ENCODE peak calls at places on chromosomes 6 and 20, in six cellular contexts. One of them, this sample, is unnamed.

GRCh38 chr20:2692036-2692885 is at the start of gene EBF4:
- DNase-seq in uterus: peak; percentile 72
- DNase-seq in tibial nerve: no peak
- DNase-seq in lower leg skin: no peak
- DNase-seq in A549: peak; percentile 69
- DNase-seq in ovary: peak; percentile 86
- DNase-seq in this sample: peak; percentile 63

GRCh38 chr6:153790048-153790447 is 249.0 kb upstream of the OPRM1 start:
- DNase-seq in tibial nerve: no peak
- DNase-seq in A549: peak; percentile 2
- DNase-seq in uterus: no peak
- DNase-seq in ovary: no peak
- DNase-seq in lower leg skin: peak; percentile 20
- DNase-seq in this sample: no peak

GRCh38 chr6:73942581-73942980 is 246.6 kb downstream of the CD109 start:
- DNase-seq in tibial nerve: no peak
- DNase-seq in lower leg skin: no peak
- DNase-seq in A549: no peak
- DNase-seq in uterus: no peak
- DNase-seq in ovary: no peak
- DNase-seq in this sample: no peak

GRCh38 chr6:169452117-169452868 is 198.6 kb upstream of the THBS2 start:
- DNase-seq in tibial nerve: peak; percentile 73
- DNase-seq in ovary: peak; percentile 92
- DNase-seq in A549: no peak
- DNase-seq in lower leg skin: peak; percentile 87
- DNase-seq in uterus: peak; percentile 92
- DNase-seq in this sample: no peak

GRCh38 chr6:11098009-11098408 is 4.4 kb downstream of the SMIM13 start:
- DNase-seq in A549: no peak
- DNase-seq in lower leg skin: no peak
- DNase-seq in uterus: no peak
- DNase-seq in ovary: no peak
- DNase-seq in tibial nerve: no peak
- DNase-seq in this sample: no peak

GRCh38 chr6:143806282-143807102 is 36.6 kb upstream of the LTV1 start:
- DNase-seq in A549: no peak
- DNase-seq in uterus: no peak
- DNase-seq in tibial nerve: no peak
- DNase-seq in ovary: no peak
- DNase-seq in lower leg skin: no peak
- DNase-seq in this sample: no peak

GRCh38 chr6:16564430-16564829 is 196.8 kb downstream of the ATXN1 start:
- DNase-seq in tibial nerve: no peak
- DNase-seq in A549: no peak
- DNase-seq in lower leg skin: no peak
- DNase-seq in ovary: no peak
- DNase-seq in uterus: no peak
- DNase-seq in this sample: no peak

GRCh38 chr6:113842165-113842564 is 15.0 kb upstream of the MARCKS start:
- DNase-seq in A549: no peak
- DNase-seq in ovary: no peak
- DNase-seq in tibial nerve: no peak
- DNase-seq in uterus: no peak
- DNase-seq in lower leg skin: no peak
- DNase-seq in this sample: no peak

GRCh38 chr20:10802201-10802600 is 128.4 kb upstream of the JAG1 start:
- DNase-seq in tibial nerve: no peak
- DNase-seq in uterus: no peak
- DNase-seq in lower leg skin: no peak
- DNase-seq in ovary: no peak
- DNase-seq in A549: no peak
- DNase-seq in this sample: no peak

GRCh38 chr6:5457036-5457435 is 195.7 kb downstream of the FARS2 start:
- DNase-seq in A549: no peak
- DNase-seq in tibial nerve: no peak
- DNase-seq in ovary: no peak
- DNase-seq in uterus: no peak
- DNase-seq in lower leg skin: no peak
- DNase-seq in this sample: no peak

GRCh38 chr20:53034899-53035298 is 62.7 kb downstream of the TSHZ2 start:
- DNase-seq in lower leg skin: no peak
- DNase-seq in uterus: no peak
- DNase-seq in A549: no peak
- DNase-seq in ovary: no peak
- DNase-seq in tibial nerve: no peak
- DNase-seq in this sample: no peak

GRCh38 chr6:74366634-74367033 is 670.6 kb downstream of the CD109 start:
- DNase-seq in tibial nerve: no peak
- DNase-seq in uterus: no peak
- DNase-seq in lower leg skin: no peak
- DNase-seq in A549: no peak
- DNase-seq in ovary: no peak
- DNase-seq in this sample: no peak

GRCh38 chr6:106444777-106445507 is 84.4 kb downstream of the CRYBG1 start:
- DNase-seq in ovary: no peak
- DNase-seq in uterus: no peak
- DNase-seq in A549: peak; percentile 63
- DNase-seq in tibial nerve: no peak
- DNase-seq in lower leg skin: peak; percentile 22
- DNase-seq in this sample: peak; percentile 31

GRCh38 chr6:2230659-2231277 is 14.6 kb downstream of the GMDS start:
- DNase-seq in ovary: no peak
- DNase-seq in uterus: no peak
- DNase-seq in lower leg skin: no peak
- DNase-seq in A549: no peak
- DNase-seq in tibial nerve: no peak
- DNase-seq in this sample: no peak

GRCh38 chr6:150528648-150529285 is 70.9 kb upstream of the PLEKHG1 start:
- DNase-seq in lower leg skin: peak; percentile 24
- DNase-seq in uterus: peak; percentile 72
- DNase-seq in A549: no peak
- DNase-seq in ovary: peak; percentile 63
- DNase-seq in tibial nerve: peak; percentile 14
- DNase-seq in this sample: no peak
- TF ChIP-seq POLR2A in lower leg skin: no peak
- TF ChIP-seq POLR2A in uterus: no peak
- TF ChIP-seq POLR2A in A549: no peak
- TF ChIP-seq POLR2A in ovary: no peak
- TF ChIP-seq POLR2A in tibial nerve: no peak
- TF ChIP-seq POLR2A in this sample: no peak

GRCh38 chr6:138403801-138404665 is at the start of gene HEBP2:
- DNase-seq in A549: peak; percentile 72
- DNase-seq in lower leg skin: peak; percentile 94
- DNase-seq in uterus: peak; percentile 92
- DNase-seq in tibial nerve: peak; percentile 88
- DNase-seq in ovary: peak; percentile 91
- DNase-seq in this sample: peak; percentile 93
- TF ChIP-seq POLR2A in A549: peak; percentile 25
- TF ChIP-seq POLR2A in lower leg skin: peak; percentile 14
- TF ChIP-seq POLR2A in uterus: peak; percentile 87
- TF ChIP-seq POLR2A in tibial nerve: peak; percentile 74
- TF ChIP-seq POLR2A in ovary: peak; percentile 52
- TF ChIP-seq POLR2A in this sample: no peak

GRCh38 chr20:63689046-63690000 is 7.1 kb upstream of the TNFRSF6B start:
- DNase-seq in uterus: no peak
- DNase-seq in tibial nerve: no peak
- DNase-seq in A549: no peak
- DNase-seq in ovary: peak; percentile 44
- DNase-seq in lower leg skin: no peak
- DNase-seq in this sample: no peak
- TF ChIP-seq POLR2A in uterus: no peak
- TF ChIP-seq POLR2A in tibial nerve: no peak
- TF ChIP-seq POLR2A in A549: peak; percentile 14
- TF ChIP-seq POLR2A in ovary: no peak
- TF ChIP-seq POLR2A in lower leg skin: no peak
- TF ChIP-seq POLR2A in this sample: no peak

GRCh38 chr6:32190054-32190945 is at the start of gene PBX2:
- DNase-seq in tibial nerve: peak; percentile 92
- DNase-seq in ovary: peak; percentile 90
- DNase-seq in A549: peak; percentile 53
- DNase-seq in uterus: peak; percentile 91
- DNase-seq in lower leg skin: peak; percentile 94
- DNase-seq in this sample: peak; percentile 86
- TF ChIP-seq POLR2A in tibial nerve: peak; percentile 67
- TF ChIP-seq POLR2A in ovary: peak; percentile 87
- TF ChIP-seq POLR2A in A549: peak; percentile 26
- TF ChIP-seq POLR2A in uterus: peak; percentile 96
- TF ChIP-seq POLR2A in lower leg skin: peak; percentile 69
- TF ChIP-seq POLR2A in this sample: peak; percentile 75

GRCh38 chr20:34824861-34825529 is 456 bp downstream of the NCOA6 start:
- DNase-seq in ovary: peak; percentile 73
- DNase-seq in tibial nerve: peak; percentile 15
- DNase-seq in A549: peak; percentile 40
- DNase-seq in lower leg skin: peak; percentile 20
- DNase-seq in uterus: peak; percentile 52
- DNase-seq in this sample: peak; percentile 65

GRCh38 chr20:34825530-34826362 is at the start of gene NCOA6:
- DNase-seq in uterus: peak; percentile 88
- DNase-seq in lower leg skin: peak; percentile 82
- DNase-seq in A549: peak; percentile 65
- DNase-seq in tibial nerve: peak; percentile 85
- DNase-seq in ovary: peak; percentile 89
- DNase-seq in this sample: peak; percentile 69

GRCh38 chr20:34820805-34821578 is 4.5 kb downstream of the NCOA6 start:
- DNase-seq in A549: no peak
- DNase-seq in tibial nerve: no peak
- DNase-seq in ovary: no peak
- DNase-seq in uterus: no peak
- DNase-seq in lower leg skin: no peak
- DNase-seq in this sample: no peak

GRCh38 chr20:34829191-34829590 is 3.7 kb upstream of the NCOA6 start:
- DNase-seq in tibial nerve: no peak
- DNase-seq in ovary: no peak
- DNase-seq in lower leg skin: no peak
- DNase-seq in A549: no peak
- DNase-seq in uterus: no peak
- DNase-seq in this sample: no peak

GRCh38 chr20:34824026-34824860 is 1.2 kb downstream of the NCOA6 start:
- DNase-seq in tibial nerve: peak; percentile 19
- DNase-seq in A549: peak; percentile 84
- DNase-seq in ovary: no peak
- DNase-seq in lower leg skin: peak; percentile 60
- DNase-seq in uterus: peak; percentile 28
- DNase-seq in this sample: peak; percentile 56
- TF ChIP-seq POLR2A in tibial nerve: no peak
- TF ChIP-seq POLR2A in A549: peak; percentile 34
- TF ChIP-seq POLR2A in ovary: no peak
- TF ChIP-seq POLR2A in lower leg skin: no peak
- TF ChIP-seq POLR2A in uterus: no peak
- TF ChIP-seq POLR2A in this sample: no peak

GRCh38 chr6:70667256-70667710 is 400 bp upstream of the SMAP1 start:
- DNase-seq in tibial nerve: no peak
- DNase-seq in ovary: no peak
- DNase-seq in uterus: no peak
- DNase-seq in A549: no peak
- DNase-seq in lower leg skin: no peak
- DNase-seq in this sample: no peak

GRCh38 chr6:70669133-70669532 is 1.4 kb downstream of the SMAP1 start:
- DNase-seq in uterus: no peak
- DNase-seq in A549: no peak
- DNase-seq in ovary: no peak
- DNase-seq in tibial nerve: no peak
- DNase-seq in lower leg skin: no peak
- DNase-seq in this sample: no peak

GRCh38 chr6:70666726-70667125 is 957 bp upstream of the SMAP1 start:
- DNase-seq in lower leg skin: no peak
- DNase-seq in A549: no peak
- DNase-seq in ovary: no peak
- DNase-seq in tibial nerve: no peak
- DNase-seq in uterus: no peak
- DNase-seq in this sample: no peak

GRCh38 chr6:70668499-70668812 is 773 bp downstream of the SMAP1 start:
- DNase-seq in lower leg skin: no peak
- DNase-seq in tibial nerve: no peak
- DNase-seq in ovary: no peak
- DNase-seq in A549: peak; percentile 49
- DNase-seq in uterus: no peak
- DNase-seq in this sample: no peak

DNA sequence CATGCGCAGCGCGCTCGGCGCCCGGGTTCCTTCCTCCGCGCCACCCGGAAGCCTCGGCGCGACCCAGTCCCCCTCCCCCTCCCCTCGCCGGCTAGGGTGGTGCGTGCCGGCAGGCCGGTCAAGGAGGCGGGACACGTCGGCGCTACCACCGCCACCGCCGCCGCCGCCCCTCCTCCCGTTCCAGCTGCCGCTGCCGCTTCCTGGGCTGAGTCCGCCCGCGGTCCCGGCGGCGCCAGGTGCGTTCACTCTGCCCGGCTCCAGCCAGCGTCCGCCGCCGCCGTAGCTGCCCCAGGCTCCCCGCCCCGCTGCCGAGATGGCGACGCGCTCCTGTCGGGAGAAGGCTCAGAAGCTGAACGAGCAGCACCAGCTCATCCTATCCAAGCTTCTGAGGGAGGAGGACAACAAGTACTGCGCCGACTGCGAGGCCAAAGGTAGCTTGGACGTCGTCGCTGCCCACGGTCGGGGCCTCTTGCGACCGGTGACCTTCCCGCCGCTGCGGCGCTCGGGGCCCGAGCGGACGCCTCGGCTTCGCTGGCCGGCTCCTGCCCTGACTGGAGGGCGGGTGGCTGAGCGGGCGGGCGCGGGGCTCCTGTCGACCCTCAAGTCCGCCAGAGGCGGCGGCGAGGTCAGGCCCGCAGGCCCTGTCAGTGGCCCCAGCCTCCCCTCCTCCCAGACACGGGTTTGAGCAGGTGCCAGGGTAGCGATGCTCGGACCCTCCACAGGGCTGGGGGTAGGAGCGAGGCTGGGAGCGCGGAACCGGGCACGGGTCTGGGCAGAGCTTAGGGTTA is at the start of gene SMAP1:
- DNase-seq in A549: peak; percentile 77
- DNase-seq in ovary: peak; percentile 94
- DNase-seq in uterus: peak; percentile 93
- DNase-seq in tibial nerve: peak; percentile 83
- DNase-seq in lower leg skin: peak; percentile 87
- DNase-seq in this sample: peak; percentile 88
- TF ChIP-seq POLR2A in A549: peak; percentile 33
- TF ChIP-seq POLR2A in ovary: peak; percentile 67
- TF ChIP-seq POLR2A in uterus: peak; percentile 38
- TF ChIP-seq POLR2A in tibial nerve: peak; percentile 20
- TF ChIP-seq POLR2A in lower leg skin: no peak
- TF ChIP-seq POLR2A in this sample: no peak

GRCh38 chr6:27141472-27142015 is 106.0 kb upstream of the PRSS16 start:
- DNase-seq in A549: no peak
- DNase-seq in lower leg skin: no peak
- DNase-seq in ovary: no peak
- DNase-seq in uterus: no peak
- DNase-seq in tibial nerve: no peak
- DNase-seq in this sample: no peak
- TF ChIP-seq POLR2A in A549: no peak
- TF ChIP-seq POLR2A in lower leg skin: no peak
- TF ChIP-seq POLR2A in ovary: no peak
- TF ChIP-seq POLR2A in uterus: no peak
- TF ChIP-seq POLR2A in tibial nerve: no peak
- TF ChIP-seq POLR2A in this sample: no peak